ENCODE peak calls at places on chromosome 5, in five cellular contexts. M is renal cortical epithelial cell; L is Ammon's horn; K is heart left ventricle; G is stimulated activated CD4-positive, alpha-beta T cell treated with anti-CD3 and anti-CD28 coated beads, TNF-alpha, amount 100 ng/mL, for 1 hour. H is an unnamed sample.
A peak's percentile ranks its signal among the peaks of the same experiment; 100 is the strongest.

GRCh38 chr5:68251386-68251785 is 35.8 kb downstream of the PIK3R1 start:
- DNase-seq in M (peak; percentile 37), L (no peak), K (no peak), G (peak; percentile 59), H (no peak)

GRCh38 chr5:68898961-68899471 is 194.8 kb upstream of the SLC30A5 start:
- DNase-seq in M (peak; percentile 63), L (peak; percentile 53), K (no peak), G (no peak), H (no peak)

GRCh38 chr5:72394688-72395087 is 74.5 kb downstream of the PTCD2 start:
- DNase-seq in M (peak; percentile 22), L (no peak), K (no peak), G (no peak), H (no peak)

GRCh38 chr5:115258001-115258400 is 4.7 kb downstream of the PGGT1B start:
- DNase-seq in M (no peak), L (no peak), K (no peak), G (no peak), H (no peak)

GRCh38 chr5:68995847-68996204 is 98.0 kb upstream of the SLC30A5 start:
- DNase-seq in M (no peak), L (no peak), K (no peak), G (no peak), H (no peak)

GRCh38 chr5:143536364-143536763 is 132.9 kb upstream of the NR3C1 start:
- DNase-seq in M (peak; percentile 93), L (no peak), K (peak; percentile 55), G (no peak), H (no peak)

GRCh38 chr5:154491951-154492350 is 13.9 kb upstream of the HAND1 start:
- DNase-seq in M (no peak), L (no peak), K (no peak), G (no peak), H (no peak)

GRCh38 chr5:8059337-8059736 is 190.4 kb downstream of the MTRR start:
- DNase-seq in M (no peak), L (no peak), K (no peak), G (no peak), H (no peak)

GRCh38 chr5:124628251-124628650 is 118.2 kb downstream of the ZNF608 start:
- DNase-seq in M (no peak), L (no peak), K (no peak), G (no peak), H (no peak)

GRCh38 chr5:147453901-147454814 is 55.7 kb downstream of the DPYSL3 start:
- DNase-seq in M (peak; percentile 64), L (peak; percentile 83), K (peak; percentile 93), G (peak; percentile 59), H (peak; percentile 55)

GRCh38 chr5:172439785-172440480 is 14.4 kb downstream of the SH3PXD2B start:
- DNase-seq in M (no peak), L (peak; percentile 45), K (no peak), G (no peak), H (no peak)

GRCh38 chr5:96629774-96630173 is 32.4 kb upstream of the CAST start:
- DNase-seq in M (peak; percentile 86), L (no peak), K (no peak), G (no peak), H (no peak)

GRCh38 chr5:176360894-176361436 is 599 bp downstream of the KIAA1191 start:
- DNase-seq in M (no peak), L (peak; percentile 14), K (peak; percentile 57), G (no peak), H (no peak)

GRCh38 chr5:142364251-142365145 is 39.7 kb upstream of the SPRY4 start:
- DNase-seq in M (peak; percentile 66), L (no peak), K (peak; percentile 73), G (no peak), H (no peak)

GRCh38 chr5:132428811-132429440 is 59.4 kb downstream of the SLC22A5 start:
- DNase-seq in M (peak; percentile 86), L (no peak), K (no peak), G (no peak), H (no peak)

GRCh38 chr5:2797981-2798380 is 46.5 kb upstream of the IRX2 start:
- DNase-seq in M (peak; percentile 6), L (no peak), K (no peak), G (no peak), H (no peak)

GRCh38 chr5:2306711-2307110 is 424.0 kb upstream of the IRX4 start:
- DNase-seq in M (no peak), L (no peak), K (no peak), G (no peak), H (no peak)

GRCh38 chr5:980941-981340 is 27.7 kb upstream of the NKD2 start:
- DNase-seq in M (no peak), L (no peak), K (no peak), G (no peak), H (no peak)

GRCh38 chr5:138449501-138450239 is 10.8 kb downstream of the REEP2 start:
- DNase-seq in M (peak; percentile 47), L (peak; percentile 89), K (peak; percentile 91), G (peak; percentile 76), H (peak; percentile 69)

GRCh38 chr5:162372265-162372664 is 304.7 kb downstream of the GABRG2 start:
- DNase-seq in M (no peak), L (peak; percentile 17), K (no peak), G (no peak), H (no peak)

GRCh38 chr5:161847447-161847846 is 473 bp upstream of the GABRA1 start:
- DNase-seq in M (no peak), L (peak; percentile 30), K (no peak), G (no peak), H (no peak)

GRCh38 chr5:42993516-42994284 is 46.4 kb downstream of the ANXA2R start:
- DNase-seq in M (no peak), L (peak; percentile 8), K (no peak), G (no peak), H (no peak)

GRCh38 chr5:101244621-101245020 is 341.5 kb upstream of the ST8SIA4 start:
- DNase-seq in M (no peak), L (no peak), K (no peak), G (no peak), H (no peak)

GRCh38 chr5:83516962-83517750 is 45.6 kb downstream of the VCAN start:
- DNase-seq in M (no peak), L (no peak), K (no peak), G (no peak), H (no peak)

GRCh38 chr5:80961376-80962281 is 1.5 kb downstream of the RASGRF2 start:
- DNase-seq in M (peak; percentile 84), L (peak; percentile 56), K (no peak), G (no peak), H (no peak)

GRCh38 chr5:128844354-128844923 is 120.8 kb upstream of the SLC27A6 start:
- DNase-seq in M (peak; percentile 26), L (peak; percentile 4), K (no peak), G (no peak), H (no peak)

GRCh38 chr5:124596595-124597388 is 149.6 kb downstream of the ZNF608 start:
- DNase-seq in M (peak; percentile 98), L (no peak), K (no peak), G (no peak), H (no peak)

GRCh38 chr5:33079548-33079947 is 361.2 kb upstream of the TARS1 start:
- DNase-seq in M (no peak), L (no peak), K (no peak), G (no peak), H (no peak)

GRCh38 chr5:101991486-101991885 is 304.6 kb downstream of the SLCO4C1 start:
- DNase-seq in M (no peak), L (no peak), K (no peak), G (no peak), H (no peak)

GRCh38 chr5:464446-464842 is 21.5 kb downstream of the EXOC3 start:
- DNase-seq in M (no peak), L (no peak), K (peak; percentile 31), G (no peak), H (no peak)

GRCh38 chr5:41773799-41774198 is 96.4 kb downstream of the OXCT1 start:
- DNase-seq in M (no peak), L (no peak), K (no peak), G (no peak), H (no peak)

GRCh38 chr5:43627028-43627427 is 24.0 kb downstream of the NNT start:
- DNase-seq in M (peak; percentile 79), L (peak; percentile 15), K (no peak), G (no peak), H (no peak)

GRCh38 chr5:109739741-109740140 is 50.0 kb downstream of the MAN2A1 start:
- DNase-seq in M (peak; percentile 78), L (no peak), K (no peak), G (no peak), H (no peak)

GRCh38 chr5:136213919-136214493 is 21.0 kb upstream of the SMIM32 start:
- DNase-seq in M (no peak), L (no peak), K (no peak), G (no peak), H (no peak)

GRCh38 chr5:97043511-97043910 is 98.9 kb downstream of the LIX1 start:
- DNase-seq in M (no peak), L (no peak), K (no peak), G (no peak), H (no peak)

GRCh38 chr5:163385824-163386223 is 51.6 kb upstream of the CCNG1 start:
- DNase-seq in M (no peak), L (no peak), K (no peak), G (no peak), H (no peak)

GRCh38 chr5:73636408-73636807 is 10.4 kb downstream of the ARHGEF28 start:
- DNase-seq in M (no peak), L (no peak), K (no peak), G (no peak), H (no peak)